ENCODE peak calls at places on chromosomes 1 and 21, in nine cellular contexts. T is CD8-positive, alpha-beta memory T cell; Q is IMR-90; V is AG09309; H is cardiac fibroblast; I is H1; J is cardiac muscle cell; U is PC-9; E is epithelial cell of esophagus. D is an unnamed sample.

GRCh38 chr1:160260436-160261382 is 1.6 kb downstream of the DCAF8 start:
- DNase-seq in T (no peak), I (no peak), H (peak; percentile 87), Q (peak; percentile 89), J (peak; percentile 39), V (peak; percentile 85), E (peak; percentile 45), U (no peak), D (peak; percentile 84)

GRCh38 chr1:213939888-213940287 is 47.9 kb upstream of the PROX1 start:
- DNase-seq in Q (no peak), U (no peak), H (no peak), V (no peak), E (no peak), T (no peak), J (no peak), I (no peak), D (no peak)

GRCh38 chr1:70528591-70529333 is 117.7 kb downstream of the CTH start:
- DNase-seq in E (peak; percentile 56), T (no peak), H (peak; percentile 37), V (no peak), Q (peak; percentile 33), J (peak; percentile 54), U (peak; percentile 7), I (peak; percentile 58), D (peak; percentile 56)

GRCh38 chr1:235357485-235358378 is 9.5 kb upstream of the TBCE start:
- DNase-seq in J (peak; percentile 18), T (no peak), V (no peak), Q (no peak), I (peak; percentile 51), E (no peak), U (no peak), H (no peak), D (no peak)

GRCh38 chr1:94978401-94978800 is 51.5 kb upstream of the CNN3 start:
- DNase-seq in I (no peak), J (no peak), V (no peak), U (no peak), T (no peak), E (no peak), Q (no peak), H (no peak), D (no peak)

GRCh38 chr1:90730247-90731022 is 13.3 kb upstream of the BARHL2 start:
- DNase-seq in I (peak; percentile 58), E (no peak), T (no peak), V (no peak), H (no peak), Q (peak; percentile 9), J (no peak), U (no peak), D (peak; percentile 10)

GRCh38 chr21:46229133-46229922 is 754 bp upstream of the LSS start:
- DNase-seq in J (no peak), I (no peak), H (no peak), U (no peak), Q (no peak), T (no peak), V (no peak), E (no peak), D (no peak)

GRCh38 chr1:208153386-208153785 is 90.8 kb downstream of the PLXNA2 start:
- DNase-seq in H (no peak), E (no peak), T (no peak), Q (no peak), V (no peak), J (no peak), I (no peak), U (no peak), D (no peak)

GRCh38 chr1:67227196-67227595 is 60.9 kb downstream of the IL23R start:
- DNase-seq in I (no peak), H (peak; percentile 15), Q (no peak), T (no peak), V (no peak), E (peak; percentile 85), U (no peak), J (no peak), D (peak; percentile 24)

GRCh38 chr1:94259635-94260289 is 22.4 kb upstream of the ARHGAP29 start:
- DNase-seq in V (no peak), T (no peak), Q (peak; percentile 31), E (no peak), H (peak; percentile 74), J (no peak), U (no peak), I (no peak), D (peak; percentile 68)

GRCh38 chr1:92217721-92218120 is at the start of gene C1orf146:
- DNase-seq in T (no peak), I (no peak), E (no peak), U (no peak), J (no peak), V (no peak), Q (no peak), H (no peak), D (no peak)
- H3K4me3 ChIP-seq in T (no peak within 1 kb of the TSS), I (no peak within 1 kb of the TSS), E (no peak within 1 kb of the TSS), U (no peak within 1 kb of the TSS), J (no peak within 1 kb of the TSS), V (no peak within 1 kb of the TSS), Q (no peak within 1 kb of the TSS), H (no peak within 1 kb of the TSS), D (no peak within 1 kb of the TSS)

DNA sequence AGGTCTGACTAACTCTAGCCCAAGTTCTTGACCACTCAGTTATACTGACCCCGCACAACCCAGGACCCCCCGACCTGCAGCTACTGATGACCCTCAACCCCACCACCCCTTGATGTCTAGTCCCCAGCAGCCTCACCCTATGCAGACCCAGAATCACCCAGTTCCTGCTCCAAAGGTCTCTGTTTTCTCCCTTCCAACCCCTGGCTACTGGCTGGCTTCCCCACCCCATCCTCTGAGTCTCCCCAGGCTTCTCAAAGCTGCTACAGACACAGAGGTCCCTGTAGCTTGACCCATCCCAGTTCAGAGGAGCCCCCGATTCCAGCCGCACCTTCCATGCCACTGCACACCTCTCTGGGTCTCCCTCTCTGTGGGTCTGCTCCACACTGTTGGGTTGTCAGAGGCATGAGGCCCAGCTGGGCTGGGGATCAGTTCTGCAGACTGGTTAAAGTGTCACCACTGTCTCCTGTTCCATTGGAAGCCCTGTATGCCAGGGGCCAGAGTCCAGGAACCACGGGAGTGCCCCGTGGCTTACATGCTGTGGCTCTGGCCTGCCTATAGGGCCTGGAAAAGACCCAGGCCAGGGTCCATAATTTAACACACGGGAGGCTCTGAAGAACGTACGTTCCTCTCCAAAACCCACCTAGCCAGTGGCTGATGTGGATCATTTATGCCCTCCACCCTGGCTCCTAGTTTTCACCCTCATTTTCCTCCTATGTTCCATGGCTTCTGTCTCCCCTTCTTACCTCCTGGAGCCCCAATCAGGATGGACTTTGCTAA is 497 bp downstream of the PKLR start:
- DNase-seq in J (no peak), T (no peak), Q (no peak), E (no peak), U (no peak), I (no peak), V (no peak), H (no peak), D (no peak)
- H3K4me3 ChIP-seq in J (no peak overlapping the region), T (no peak overlapping the region), Q (no peak overlapping the region), E (no peak overlapping the region), U (no peak overlapping the region), I (no peak overlapping the region), V (no peak overlapping the region), H (no peak overlapping the region), D (no peak overlapping the region)

GRCh38 chr1:231182317-231182716 is 20.5 kb downstream of the TRIM67 start:
- DNase-seq in U (no peak), J (no peak), I (no peak), T (no peak), E (no peak), H (no peak), V (no peak), Q (no peak), D (no peak)

GRCh38 chr1:231184891-231185290 is 23.0 kb downstream of the TRIM67 start:
- DNase-seq in T (no peak), E (no peak), J (no peak), H (no peak), I (no peak), V (no peak), U (no peak), Q (no peak), D (no peak)

GRCh38 chr1:231185391-231185790 is 23.5 kb downstream of the TRIM67 start:
- DNase-seq in V (no peak), Q (no peak), H (no peak), J (no peak), E (no peak), I (no peak), U (no peak), T (no peak), D (no peak)

GRCh38 chr1:231186356-231187115 is 24.7 kb downstream of the TRIM67 start:
- DNase-seq in J (no peak), H (no peak), Q (no peak), U (no peak), V (no peak), T (no peak), I (no peak), E (no peak), D (no peak)

GRCh38 chr1:231183875-231184590 is 22.2 kb downstream of the TRIM67 start:
- DNase-seq in T (no peak), J (no peak), H (no peak), I (peak; percentile 49), V (no peak), U (no peak), Q (no peak), E (no peak), D (no peak)
- H3K4me3 ChIP-seq in T (no peak overlapping the region), J (no peak overlapping the region), H (no peak overlapping the region), I (no peak overlapping the region), V (no peak overlapping the region), U (no peak overlapping the region), Q (no peak overlapping the region), E (no peak overlapping the region), D (no peak overlapping the region)

GRCh38 chr1:173669491-173669941 is at the start of gene ANKRD45:
- DNase-seq in H (peak; percentile 62), U (no peak), E (peak; percentile 40), V (no peak), J (peak; percentile 76), T (peak; percentile 4), Q (peak; percentile 4), I (peak; percentile 92), D (peak; percentile 22)
- H3K4me3 ChIP-seq in H (peak within 1 kb of the TSS; percentile 55), U (no peak within 1 kb of the TSS), E (peak within 1 kb of the TSS; percentile 43), V (peak within 1 kb of the TSS; percentile 40), J (peak within 1 kb of the TSS; percentile 62), T (no peak within 1 kb of the TSS), Q (peak within 1 kb of the TSS; percentile 26), I (peak within 1 kb of the TSS; percentile 55), D (peak within 1 kb of the TSS; percentile 55)

GRCh38 chr1:110067429-110067956 is 3.0 kb downstream of the ALX3 start:
- DNase-seq in J (peak; percentile 25), I (peak; percentile 69), U (no peak), H (no peak), E (no peak), T (no peak), V (no peak), Q (no peak), D (no peak)

GRCh38 chr1:110065841-110066240 is 4.6 kb downstream of the ALX3 start:
- DNase-seq in V (no peak), E (no peak), J (no peak), H (no peak), Q (no peak), T (no peak), I (no peak), U (no peak), D (no peak)

GRCh38 chr1:110068646-110069301 is 1.7 kb downstream of the ALX3 start:
- DNase-seq in H (no peak), V (no peak), J (peak; percentile 32), E (no peak), Q (no peak), T (peak; percentile 31), I (peak; percentile 66), U (no peak), D (peak; percentile 13)

GRCh38 chr1:110069302-110070281 is 880 bp downstream of the ALX3 start:
- DNase-seq in Q (no peak), J (peak; percentile 12), V (no peak), E (no peak), H (no peak), T (no peak), I (peak; percentile 76), U (no peak), D (no peak)

GRCh38 chr1:110067957-110068645 is 2.4 kb downstream of the ALX3 start:
- DNase-seq in I (peak; percentile 79), U (no peak), J (peak; percentile 49), Q (no peak), V (no peak), T (no peak), H (no peak), E (no peak), D (no peak)
- H3K4me3 ChIP-seq in I (peak overlapping the region; percentile 43), U (no peak overlapping the region), J (no peak overlapping the region), Q (no peak overlapping the region), V (no peak overlapping the region), T (no peak overlapping the region), H (no peak overlapping the region), E (no peak overlapping the region), D (no peak overlapping the region)